ENCODE peak calls at places on chromosomes 16 and 17, in five cellular contexts. E, I, F, B and Q are unnamed samples. For H3K9me3, the result is how much of the 10 kb centered on the place peaks cover.

GRCh38 chr16:26220894-26221293 is 529.1 kb downstream of the HS3ST4 start:
- DNase-seq in F (no peak), E (no peak), B (no peak), I (no peak), Q (no peak)

GRCh38 chr17:83053779-83054451 is 25.5 kb upstream of the METRNL start:
- DNase-seq in I (no peak), E (peak), F (peak), B (no peak), Q (no peak)

GRCh38 chr17:65229596-65229995 is 92.4 kb downstream of the RGS9 start:
- DNase-seq in F (no peak), I (no peak), E (no peak), B (no peak), Q (no peak)

GRCh38 chr16:4746991-4747574 is 12.7 kb downstream of the DNAAF8 start:
- DNase-seq in I (no peak), F (no peak), B (peak), E (peak), Q (no peak)

GRCh38 chr16:81526935-81527334 is 82.3 kb downstream of the CMIP start:
- DNase-seq in B (peak), I (no peak), E (peak), F (no peak), Q (peak)

GRCh38 chr16:74449470-74449869 is 28.2 kb upstream of the CLEC18B start:
- DNase-seq in E (no peak), B (peak), F (peak), I (no peak), Q (peak)

GRCh38 chr17:39763046-39763800 is 25.5 kb downstream of the GRB7 start:
- DNase-seq in I (no peak), F (no peak), B (peak), E (no peak), Q (no peak)

GRCh38 chr16:23424292-23424958 is 28.6 kb downstream of the COG7 start:
- DNase-seq in B (no peak), E (peak), I (no peak), F (peak), Q (no peak)

GRCh38 chr17:58556833-58557250 is 42.4 kb upstream of the MTMR4 start:
- DNase-seq in F (no peak), B (no peak), I (no peak), E (no peak), Q (no peak)

GRCh38 chr17:4072487-4073157 is 70.2 kb downstream of the ZZEF1 start:
- DNase-seq in F (no peak), I (no peak), E (peak), B (peak), Q (peak)

GRCh38 chr16:14489460-14489859 is 140.6 kb downstream of the PARN start:
- DNase-seq in E (no peak), F (no peak), B (peak), I (peak), Q (no peak)

GRCh38 chr17:29621751-29622194 is 939 bp downstream of the CORO6 start:
- DNase-seq in E (no peak), B (no peak), I (no peak), F (no peak), Q (no peak)

GRCh38 chr17:65345261-65346060 is 208.3 kb downstream of the RGS9 start:
- DNase-seq in B (no peak), I (no peak), E (no peak), F (no peak), Q (no peak)

GRCh38 chr17:75295220-75296158 is 6.3 kb upstream of the SLC25A19 start:
- DNase-seq in B (no peak), E (no peak), F (peak), I (no peak), Q (no peak)

GRCh38 chr17:65855245-65855644 is 293.8 kb upstream of the AXIN2 start:
- DNase-seq in E (no peak), I (no peak), B (no peak), F (no peak), Q (no peak)

GRCh38 chr16:86258713-86259112 is 251.6 kb upstream of the FOXF1 start:
- DNase-seq in E (peak), I (no peak), B (no peak), F (no peak), Q (peak)

GRCh38 chr16:66028505-66029216 is 337.8 kb upstream of the CDH5 start:
- DNase-seq in F (peak), I (no peak), E (peak), B (peak), Q (peak)

GRCh38 chr17:44941712-44942331 is 5.8 kb downstream of the KIF18B start:
- DNase-seq in B (no peak), F (no peak), I (no peak), E (no peak), Q (no peak)

GRCh38 chr16:1989826-1990335 is at the start of gene SYNGR3:
- DNase-seq in E (no peak), F (no peak), B (peak), I (peak), Q (peak)

GRCh38 chr16:55283776-55284717 is 40.0 kb upstream of the IRX6 start:
- DNase-seq in I (no peak), F (no peak), B (no peak), E (no peak), Q (no peak)

GRCh38 chr16:54921229-54921824 is 9.3 kb upstream of the IRX5 start:
- DNase-seq in E (no peak), F (no peak), B (peak), I (no peak), Q (peak)

GRCh38 chr16:86355538-86355937 is 154.8 kb upstream of the FOXF1 start:
- DNase-seq in E (peak), I (no peak), B (peak), F (no peak), Q (peak)

GRCh38 chr16:79610771-79611170 is 10.2 kb upstream of the MAF start:
- DNase-seq in B (no peak), F (no peak), I (no peak), E (no peak), Q (no peak)

GRCh38 chr16:88504489-88505404 is 51.7 kb downstream of the ZFPM1 start:
- DNase-seq in F (peak), E (no peak), B (no peak), I (no peak), Q (no peak)

GRCh38 chr16:28283173-28283572 is 9.2 kb upstream of the SBK1 start:
- DNase-seq in I (no peak), F (no peak), E (no peak), B (no peak), Q (no peak)

GRCh38 chr17:3879181-3879580 is 13.7 kb downstream of the CAMKK1 start:
- DNase-seq in F (peak), B (peak), E (peak), I (peak), Q (peak)

GRCh38 chr17:59508999-59509398 is 56.4 kb upstream of the DHX40 start:
- DNase-seq in F (no peak), E (no peak), I (no peak), B (no peak), Q (no peak)

GRCh38 chr16:27748868-27749546 is 199.1 kb downstream of the KATNIP start:
- DNase-seq in F (peak), E (peak), B (peak), I (peak), Q (peak)

GRCh38 chr17:40582328-40582901 is 17.1 kb upstream of the CCR7 start:
- DNase-seq in B (no peak), F (peak), E (no peak), I (no peak), Q (no peak)

GRCh38 chr17:6688944-6689343 is 24.2 kb downstream of the SLC13A5 start:
- DNase-seq in F (no peak), B (no peak), I (no peak), E (no peak), Q (no peak)

GRCh38 chr16:17417740-17418139 is 53.0 kb downstream of the XYLT1 start:
- DNase-seq in B (no peak), F (no peak), E (no peak), I (no peak), Q (no peak)

GRCh38 chr17:79320331-79320730 is 245.7 kb downstream of the ENGASE start:
- DNase-seq in F (no peak), E (no peak), I (no peak), B (no peak), Q (no peak)

DNA sequence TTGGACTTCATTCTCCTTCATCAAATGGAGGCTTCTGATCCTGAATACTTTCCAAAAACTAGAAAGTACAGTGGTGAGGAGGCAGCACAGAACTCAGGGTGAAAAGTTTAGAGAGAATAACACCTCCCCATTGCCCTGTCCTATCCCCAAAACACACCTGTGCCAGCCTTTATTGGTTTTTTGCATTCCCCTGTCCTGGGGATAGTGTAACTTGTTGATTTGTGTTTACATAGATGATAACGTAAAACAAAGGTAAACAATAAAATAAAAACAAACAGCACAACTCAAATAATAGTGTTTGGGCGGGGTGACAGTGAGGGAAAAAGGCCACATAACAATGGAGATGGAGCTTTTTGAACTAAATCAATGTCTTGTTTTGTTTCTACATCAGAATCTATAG is 1917.7 kb downstream of the TP53TG3F start:
- DNase-seq in B (no peak), E (no peak), I (no peak), F (no peak), Q (no peak)
- H3K9me3 ChIP-seq in B (under half), E (under half), I (under half), F (under half), Q (under half)

DNA sequence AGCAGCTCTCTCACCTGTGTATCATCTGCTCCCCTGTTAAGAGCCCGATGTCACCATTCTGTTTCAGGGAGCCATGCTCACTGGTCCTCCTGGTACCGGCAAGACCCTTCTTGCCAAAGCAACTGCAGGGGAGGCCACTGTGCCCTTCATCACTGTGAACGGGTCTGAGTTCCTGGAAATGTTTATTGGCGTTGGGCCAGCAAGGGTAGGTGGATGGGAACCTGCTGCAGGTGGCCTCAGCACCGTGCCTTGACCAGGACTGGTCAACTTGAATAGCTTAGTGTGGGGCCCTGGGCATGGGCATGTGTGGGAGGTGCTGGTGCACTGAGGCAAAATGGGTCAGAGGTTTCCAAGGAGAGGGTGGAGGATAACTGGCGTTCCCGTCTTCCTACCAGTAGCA is 28.5 kb downstream of the DBNDD1 start:
- DNase-seq in I (no peak), F (no peak), E (no peak), B (no peak), Q (no peak)
- H3K9me3 ChIP-seq in I (under half), F (under half), E (under half), B (under half), Q (under half)

DNA sequence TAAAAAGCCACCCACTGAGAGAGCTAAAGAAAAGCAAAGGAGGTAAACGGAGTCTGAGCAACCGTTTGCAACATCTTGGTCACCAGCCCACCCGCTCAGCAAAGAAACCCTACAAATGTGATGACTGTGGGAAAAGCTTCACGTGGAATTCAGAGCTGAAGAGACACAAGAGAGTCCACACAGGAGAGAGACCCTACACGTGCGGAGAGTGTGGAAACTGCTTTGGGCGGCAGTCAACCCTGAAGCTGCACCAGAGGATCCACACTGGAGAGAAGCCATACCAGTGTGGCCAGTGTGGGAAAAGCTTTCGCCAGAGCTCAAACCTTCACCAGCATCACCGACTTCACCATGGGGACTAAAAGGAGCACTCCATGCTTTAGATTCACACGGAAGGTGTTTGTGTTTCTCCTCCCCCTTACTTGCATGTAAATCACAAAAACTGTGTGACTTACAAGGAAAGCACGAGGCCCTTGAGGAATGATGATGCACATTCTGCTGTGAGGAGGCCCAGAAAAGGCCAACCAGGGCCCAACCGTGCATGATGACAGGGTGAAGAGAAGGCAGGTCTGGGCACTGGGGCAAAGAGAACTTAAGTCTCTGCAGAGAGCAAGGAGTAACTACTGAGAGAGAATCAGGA is 7.7 kb downstream of the ZNF174 start:
- DNase-seq in I (no peak), F (no peak), B (no peak), E (no peak), Q (no peak)
- H3K9me3 ChIP-seq in I (under half), F (under half), B (under half), E (under half), Q (half or more)

DNA sequence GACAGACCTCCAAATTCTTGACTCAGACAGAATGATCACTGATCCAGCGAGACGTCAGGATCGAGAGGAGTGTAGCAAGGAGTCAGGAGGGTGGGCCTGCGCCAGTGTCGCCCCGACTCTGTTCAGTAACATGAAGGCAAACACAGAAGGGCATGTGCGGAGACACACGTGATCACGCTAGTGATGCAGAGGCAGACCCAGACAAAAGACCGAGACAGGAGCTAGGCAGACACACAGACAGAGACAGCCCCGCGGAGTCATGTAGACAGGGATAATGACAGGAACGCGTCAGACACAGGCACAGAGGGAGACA is 7.2 kb downstream of the KDM6B start:
- DNase-seq in F (no peak), E (no peak), B (no peak), I (peak), Q (no peak)
- H3K9me3 ChIP-seq in F (under half), E (under half), B (under half), I (under half), Q (under half)

DNA sequence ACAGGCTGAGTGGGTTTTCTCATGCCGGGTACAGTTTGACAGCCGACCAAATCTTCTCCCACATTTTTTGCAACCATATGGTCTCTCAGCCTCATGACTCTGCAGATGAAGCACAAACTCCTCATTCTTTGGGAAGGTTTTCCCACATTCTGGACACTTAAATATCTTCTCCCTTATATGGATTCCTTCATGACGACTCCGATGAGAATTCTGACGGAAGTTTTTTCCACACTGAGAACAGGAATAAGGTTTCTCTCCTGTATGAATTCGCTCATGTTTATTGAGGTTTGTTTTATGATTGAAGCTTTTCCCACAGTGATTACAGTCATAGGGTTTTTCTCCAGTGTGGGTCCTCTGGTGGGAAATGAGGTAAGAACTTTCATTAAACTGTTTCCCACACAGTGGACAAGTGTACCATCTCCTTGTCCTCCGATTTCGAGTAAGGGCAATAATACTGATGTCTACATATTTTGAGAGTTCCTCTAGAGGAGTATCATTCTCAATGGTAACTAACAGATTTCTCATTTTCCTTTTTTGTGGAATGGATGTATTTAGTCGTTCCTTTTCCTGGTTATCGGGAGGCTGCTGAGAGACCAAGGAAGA is 10.9 kb downstream of the ZNF200 start:
- DNase-seq in E (peak), F (no peak), I (no peak), B (peak), Q (peak)
- H3K9me3 ChIP-seq in E (under half), F (under half), I (under half), B (under half), Q (half or more)